ENCODE peak calls at places on chromosome 18, in six cellular contexts. Y, I, J, A, S and U are unnamed samples.

GRCh38 chr18:51655327-51655698 is 457.8 kb upstream of the MEX3C start:
- DNase-seq in Y (no peak), I (no peak), J (no peak), A (no peak), S (no peak), U (no peak)

GRCh38 chr18:2857491-2858063 is 10.8 kb downstream of the EMILIN2 start:
- DNase-seq in Y (no peak), I (peak), J (peak), A (no peak), S (peak), U (no peak)

GRCh38 chr18:8217041-8217564 is 392.1 kb upstream of the RAB12 start:
- DNase-seq in Y (no peak), I (no peak), J (no peak), A (no peak), S (no peak), U (no peak)

GRCh38 chr18:31723998-31724711 is 36.5 kb downstream of the SLC25A52 start:
- DNase-seq in Y (no peak), I (peak), J (peak), A (no peak), S (peak), U (no peak)

GRCh38 chr18:79616651-79617518 is 62.7 kb upstream of the CTDP1 start:
- DNase-seq in Y (peak), I (peak), J (peak), A (peak), S (peak), U (peak)

GRCh38 chr18:25734336-25734735 is 356.1 kb downstream of the SS18 start:
- DNase-seq in Y (no peak), I (no peak), J (no peak), A (no peak), S (no peak), U (no peak)

GRCh38 chr18:7133181-7133580 is 15.6 kb upstream of the LAMA1 start:
- DNase-seq in Y (no peak), I (no peak), J (no peak), A (no peak), S (no peak), U (no peak)

GRCh38 chr18:9808530-9809241 is 77.1 kb upstream of the TXNDC2 start:
- DNase-seq in Y (no peak), I (no peak), J (peak), A (peak), S (no peak), U (no peak)

GRCh38 chr18:9017900-9018217 is 84.6 kb upstream of the NDUFV2 start:
- DNase-seq in Y (no peak), I (no peak), J (no peak), A (no peak), S (no peak), U (no peak)

GRCh38 chr18:78618726-78619125 is 360.9 kb upstream of the SALL3 start:
- DNase-seq in Y (no peak), I (no peak), J (no peak), A (no peak), S (no peak), U (no peak)

GRCh38 chr18:6757966-6758365 is 28.4 kb downstream of the ARHGAP28 start:
- DNase-seq in Y (no peak), I (no peak), J (no peak), A (no peak), S (no peak), U (no peak)

GRCh38 chr18:53603281-53603680 is 621.2 kb downstream of the MBD2 start:
- DNase-seq in Y (no peak), I (no peak), J (no peak), A (no peak), S (no peak), U (no peak)

GRCh38 chr18:49819768-49820662 is 6.7 kb upstream of the ACAA2 start:
- DNase-seq in Y (no peak), I (no peak), J (no peak), A (no peak), S (no peak), U (no peak)

GRCh38 chr18:32386466-32386865 is 84.2 kb downstream of the GAREM1 start:
- DNase-seq in Y (no peak), I (no peak), J (no peak), A (no peak), S (no peak), U (no peak)

GRCh38 chr18:61127714-61128485 is 205.3 kb upstream of the CDH20 start:
- DNase-seq in Y (no peak), I (no peak), J (no peak), A (no peak), S (no peak), U (no peak)

GRCh38 chr18:45232058-45232457 is 383.2 kb upstream of the SLC14A2 start:
- DNase-seq in Y (no peak), I (no peak), J (no peak), A (no peak), S (no peak), U (no peak)

GRCh38 chr18:45976581-45977373 is 9.6 kb upstream of the EPG5 start:
- DNase-seq in Y (no peak), I (no peak), J (no peak), A (no peak), S (no peak), U (no peak)

GRCh38 chr18:4130734-4131719 is 324.1 kb downstream of the DLGAP1 start:
- DNase-seq in Y (no peak), I (no peak), J (no peak), A (no peak), S (no peak), U (no peak)

GRCh38 chr18:78914586-78914935 is 65.1 kb upstream of the SALL3 start:
- DNase-seq in Y (no peak), I (no peak), J (no peak), A (no peak), S (no peak), U (no peak)

GRCh38 chr18:48022531-48023330 is 92.3 kb upstream of the SMAD2 start:
- DNase-seq in Y (no peak), I (no peak), J (no peak), A (peak), S (no peak), U (no peak)

GRCh38 chr18:48022021-48022420 is 91.6 kb upstream of the SMAD2 start:
- DNase-seq in Y (no peak), I (no peak), J (no peak), A (peak), S (peak), U (peak)

GRCh38 chr18:48024009-48024512 is 93.6 kb upstream of the SMAD2 start:
- DNase-seq in Y (no peak), I (peak), J (no peak), A (peak), S (peak), U (no peak)

GRCh38 chr18:48024891-48025660 is 94.6 kb upstream of the SMAD2 start:
- DNase-seq in Y (no peak), I (peak), J (no peak), A (peak), S (peak), U (peak)

DNA sequence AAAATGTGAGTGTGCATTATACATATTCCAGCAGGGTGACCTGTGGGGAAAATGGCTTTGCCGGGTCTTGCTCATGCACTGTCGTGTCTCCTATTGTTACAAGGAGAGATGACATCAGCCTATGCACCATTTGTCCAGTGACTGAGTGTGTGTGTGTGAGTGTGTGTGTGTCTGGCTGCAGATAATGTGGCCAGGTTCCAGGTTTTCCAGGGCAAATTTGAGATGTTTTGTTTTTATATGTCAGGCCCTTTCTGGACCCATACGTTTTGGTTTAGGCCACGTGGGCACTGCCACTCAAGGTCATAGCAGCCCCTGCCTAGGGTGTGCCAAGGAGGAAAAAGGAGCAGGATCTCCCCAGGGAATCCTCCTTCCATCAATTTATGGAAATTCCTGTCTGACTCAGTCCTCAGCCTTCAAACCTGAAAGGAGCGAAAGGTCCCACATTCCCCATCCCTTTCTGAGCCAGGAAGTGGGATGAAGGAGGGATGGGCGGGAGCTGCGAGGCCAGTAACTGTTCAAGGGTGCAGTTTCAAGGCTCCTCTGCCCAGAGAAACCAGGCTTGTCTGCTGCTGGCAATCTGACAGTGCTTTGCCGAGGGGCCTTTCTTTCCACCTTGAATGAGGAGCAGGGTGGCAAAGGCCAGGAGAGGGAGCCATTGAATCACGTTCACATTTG is 93.0 kb upstream of the SMAD2 start:
- DNase-seq in Y (peak), I (peak), J (peak), A (peak), S (peak), U (no peak)
- TF ChIP-seq CTCF in Y (peak), I (peak), J (no peak), A (no peak), S (peak), U (peak)

GRCh38 chr18:13216732-13217465 is 1.7 kb upstream of the LDLRAD4 start:
- DNase-seq in Y (peak), I (no peak), J (peak), A (peak), S (peak), U (no peak)
- TF ChIP-seq CTCF in Y (peak), I (peak), J (no peak), A (no peak), S (peak), U (peak)

DNA sequence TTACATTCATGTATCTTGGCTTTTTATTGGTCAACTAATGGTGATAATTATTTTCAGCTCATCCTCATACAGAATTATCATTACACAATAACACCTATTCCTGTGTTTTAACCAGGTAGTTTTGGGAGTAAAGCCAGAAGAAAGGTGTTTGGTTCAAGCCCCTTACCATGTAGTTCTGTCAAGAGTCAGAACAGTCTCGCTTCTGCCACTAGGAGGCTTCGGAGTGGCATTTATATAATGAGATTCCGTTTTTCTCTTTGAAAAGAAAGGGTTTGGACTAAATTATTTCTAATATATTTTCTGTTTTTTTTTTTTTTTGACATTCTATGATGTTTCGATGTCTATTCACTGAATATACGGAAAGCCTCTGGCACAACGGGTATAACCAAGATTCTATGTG is 217.8 kb downstream of the CDH7 start:
- DNase-seq in Y (no peak), I (no peak), J (no peak), A (peak), S (no peak), U (no peak)
- TF ChIP-seq CTCF in Y (peak), I (peak), J (no peak), A (peak), S (peak), U (peak)

DNA sequence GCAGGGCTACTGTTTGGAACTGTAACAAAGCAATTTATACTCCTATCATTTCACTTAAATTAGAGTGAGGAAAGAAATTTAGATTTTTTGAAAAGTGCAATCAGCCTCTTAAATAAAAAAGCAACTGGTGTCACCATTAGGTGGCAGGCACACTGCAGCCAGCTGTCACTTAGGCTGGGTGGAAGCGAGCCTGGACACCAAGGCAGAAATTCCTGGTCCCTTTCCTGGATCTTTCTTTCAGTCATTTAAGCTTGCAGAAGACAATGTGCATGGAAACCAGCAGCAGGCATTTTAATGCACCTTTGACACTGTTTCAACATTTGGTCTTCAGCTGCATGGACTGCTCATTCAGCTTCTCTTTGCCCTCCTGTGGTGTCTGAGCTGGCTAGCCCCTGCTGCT is 61.0 kb downstream of the AQP4 start:
- DNase-seq in Y (peak), I (no peak), J (no peak), A (peak), S (no peak), U (no peak)
- TF ChIP-seq CTCF in Y (no peak), I (peak), J (no peak), A (no peak), S (peak), U (peak)